ENCODE peak calls at places on chromosomes 6 and 20, in seven cellular contexts. T is endothelial cell of umbilical vein; X is body of pancreas; V is left lung; R is uterus; H is naive thymus-derived CD4-positive, alpha-beta T cell; E is pancreas. F is an unnamed sample.

GRCh38 chr20:5621305-5621704 is 128.9 kb upstream of the SHLD1 start:
- DNase-seq in T (peak; percentile 64), X (peak; percentile 71), V (no peak), R (no peak), H (no peak), E (peak; percentile 60), F (peak; percentile 91)

GRCh38 chr6:91704531-91704930 is 1117.7 kb upstream of the MAP3K7 start:
- DNase-seq in T (no peak), X (no peak), V (no peak), R (no peak), H (no peak), E (no peak), F (no peak)

GRCh38 chr6:88573971-88574370 is 389.4 kb downstream of the RNGTT start:
- DNase-seq in T (no peak), X (no peak), V (no peak), R (no peak), H (no peak), E (no peak), F (peak; percentile 34)

GRCh38 chr6:151014404-151015150 is 149.1 kb downstream of the MTHFD1L start:
- DNase-seq in T (peak; percentile 80), X (peak; percentile 87), V (peak; percentile 72), R (peak; percentile 76), H (peak; percentile 43), E (peak; percentile 83), F (peak; percentile 64)

GRCh38 chr6:36980876-36981619 is 4.9 kb downstream of the MTCH1 start:
- DNase-seq in T (no peak), X (no peak), V (no peak), R (no peak), H (no peak), E (no peak), F (no peak)

GRCh38 chr6:140915001-140915950 is 1217.4 kb upstream of the GJE1 start:
- DNase-seq in T (no peak), X (no peak), V (no peak), R (no peak), H (no peak), E (no peak), F (peak; percentile 47)

GRCh38 chr6:168370310-168370991 is 50.9 kb upstream of the DACT2 start:
- DNase-seq in T (no peak), X (peak; percentile 79), V (peak; percentile 52), R (peak; percentile 84), H (peak; percentile 29), E (peak; percentile 96), F (peak; percentile 69)

GRCh38 chr20:63979549-63980316 is at the start of gene SAMD10:
- DNase-seq in T (peak; percentile 35), X (peak; percentile 56), V (peak; percentile 56), R (peak; percentile 33), H (peak; percentile 59), E (peak; percentile 80), F (no peak)

GRCh38 chr20:21981607-21982344 is 276.3 kb downstream of the PAX1 start:
- DNase-seq in T (no peak), X (no peak), V (no peak), R (no peak), H (no peak), E (no peak), F (no peak)

GRCh38 chr6:5142131-5142530 is 57.0 kb downstream of the PPP1R3G start:
- DNase-seq in T (no peak), X (no peak), V (no peak), R (no peak), H (no peak), E (no peak), F (no peak)

GRCh38 chr20:52484438-52484837 is 292.9 kb upstream of the ZFP64 start:
- DNase-seq in T (no peak), X (no peak), V (no peak), R (no peak), H (no peak), E (no peak), F (no peak)

GRCh38 chr20:47675190-47676142 is 109.8 kb downstream of the SULF2 start:
- DNase-seq in T (no peak), X (no peak), V (no peak), R (no peak), H (no peak), E (peak; percentile 40), F (no peak)

GRCh38 chr20:60728705-60729104 is 523.4 kb upstream of the CDH4 start:
- DNase-seq in T (no peak), X (no peak), V (no peak), R (no peak), H (no peak), E (no peak), F (no peak)
- H3K9me3 ChIP-seq in T (peaks cover 13% of the 10 kb centered on the region), X (no peaks in the 10 kb centered on the region), V (peaks cover 9% of the 10 kb centered on the region), R (no peaks in the 10 kb centered on the region), H (no peaks in the 10 kb centered on the region), E (no peaks in the 10 kb centered on the region), F (no peaks in the 10 kb centered on the region)

GRCh38 chr20:10268636-10269035 is 50.0 kb downstream of the SNAP25 start:
- DNase-seq in T (no peak), X (no peak), V (no peak), R (no peak), H (no peak), E (no peak), F (no peak)

GRCh38 chr20:10263385-10264165 is 44.9 kb downstream of the SNAP25 start:
- DNase-seq in T (no peak), X (no peak), V (no peak), R (no peak), H (no peak), E (no peak), F (no peak)

GRCh38 chr20:10260316-10260715 is 41.7 kb downstream of the SNAP25 start:
- DNase-seq in T (no peak), X (no peak), V (no peak), R (no peak), H (no peak), E (no peak), F (no peak)

GRCh38 chr20:10261702-10262101 is 43.1 kb downstream of the SNAP25 start:
- DNase-seq in T (no peak), X (no peak), V (no peak), R (no peak), H (no peak), E (no peak), F (no peak)

GRCh38 chr20:10264166-10264558 is 45.5 kb downstream of the SNAP25 start:
- DNase-seq in T (no peak), X (no peak), V (no peak), R (no peak), H (no peak), E (no peak), F (no peak)
- H3K9me3 ChIP-seq in T (no peaks in the 10 kb centered on the region), X (no peaks in the 10 kb centered on the region), V (no peaks in the 10 kb centered on the region), R (no peaks in the 10 kb centered on the region), H (no peaks in the 10 kb centered on the region), E (no peaks in the 10 kb centered on the region), F (no peaks in the 10 kb centered on the region)

GRCh38 chr6:106807946-106808611 is 166.4 kb downstream of the CD24 start:
- DNase-seq in T (no peak), X (no peak), V (no peak), R (no peak), H (no peak), E (no peak), F (no peak)
- H3K9me3 ChIP-seq in T (no peaks in the 10 kb centered on the region), X (peaks cover 2% of the 10 kb centered on the region), V (peaks cover 59% of the 10 kb centered on the region), R (no peaks in the 10 kb centered on the region), H (peaks cover 36% of the 10 kb centered on the region), E (no peaks in the 10 kb centered on the region), F (peaks cover 7% of the 10 kb centered on the region)

GRCh38 chr20:56001890-56002289 is 3.4 kb downstream of the CBLN4 start:
- DNase-seq in T (no peak), X (no peak), V (no peak), R (no peak), H (no peak), E (no peak), F (no peak)

GRCh38 chr20:56005389-56005715 is at the start of gene CBLN4:
- DNase-seq in T (no peak), X (no peak), V (no peak), R (no peak), H (no peak), E (peak; percentile 58), F (no peak)

GRCh38 chr20:56003111-56003800 is 2.1 kb downstream of the CBLN4 start:
- DNase-seq in T (no peak), X (no peak), V (no peak), R (no peak), H (no peak), E (peak; percentile 59), F (no peak)

GRCh38 chr20:56004611-56005388 is 519 bp downstream of the CBLN4 start:
- DNase-seq in T (no peak), X (no peak), V (no peak), R (no peak), H (no peak), E (peak; percentile 58), F (no peak)

GRCh38 chr20:56003966-56004365 is 1.4 kb downstream of the CBLN4 start:
- DNase-seq in T (no peak), X (peak; percentile 27), V (no peak), R (no peak), H (no peak), E (peak; percentile 81), F (no peak)
- H3K9me3 ChIP-seq in T (peaks cover 2% of the 10 kb centered on the region), X (no peaks in the 10 kb centered on the region), V (no peaks in the 10 kb centered on the region), R (no peaks in the 10 kb centered on the region), H (peaks cover 3% of the 10 kb centered on the region), E (no peaks in the 10 kb centered on the region), F (no peaks in the 10 kb centered on the region)

DNA sequence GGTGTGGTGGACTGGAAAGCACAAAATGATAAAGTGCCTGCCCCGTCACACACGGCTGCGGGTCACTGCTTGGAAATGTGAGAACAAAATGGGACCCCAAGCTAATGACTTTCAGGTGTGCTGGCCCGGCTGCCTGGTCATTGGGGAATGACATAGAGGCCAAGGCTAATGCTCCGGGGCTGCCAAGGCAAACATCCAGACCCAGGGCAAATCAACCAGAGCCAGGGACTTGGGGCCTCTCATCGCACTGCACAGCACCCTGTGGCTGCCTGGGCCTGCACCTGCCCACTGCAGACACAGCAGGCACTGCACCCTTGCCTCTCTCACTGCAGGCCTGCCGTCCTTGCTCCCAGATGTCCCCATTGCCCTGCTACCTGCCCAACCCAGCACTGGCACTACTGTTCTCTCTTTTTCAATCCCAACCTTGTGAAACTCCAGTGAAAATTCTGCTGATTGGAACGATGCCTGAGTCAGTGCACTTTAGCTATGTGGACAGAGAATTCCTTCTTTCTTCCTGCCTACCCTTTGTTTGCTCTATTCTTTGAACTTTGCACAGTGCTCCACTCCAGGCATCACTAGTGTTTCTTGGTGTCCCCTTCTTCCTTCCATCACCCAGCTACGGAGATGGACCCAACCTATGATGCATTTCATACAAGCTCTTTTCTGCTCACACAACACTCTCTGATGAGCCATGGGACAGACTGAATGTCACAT is 849.5 kb downstream of the MAFB start:
- DNase-seq in T (no peak), X (no peak), V (no peak), R (no peak), H (no peak), E (no peak), F (no peak)
- H3K9me3 ChIP-seq in T (no peaks in the 10 kb centered on the region), X (no peaks in the 10 kb centered on the region), V (no peaks in the 10 kb centered on the region), R (no peaks in the 10 kb centered on the region), H (no peaks in the 10 kb centered on the region), E (no peaks in the 10 kb centered on the region), F (no peaks in the 10 kb centered on the region)

GRCh38 chr6:165458134-165458533 is 148.7 kb upstream of the C6orf118 start:
- DNase-seq in T (no peak), X (no peak), V (no peak), R (no peak), H (no peak), E (no peak), F (no peak)
- H3K9me3 ChIP-seq in T (no peaks in the 10 kb centered on the region), X (no peaks in the 10 kb centered on the region), V (peaks cover 10% of the 10 kb centered on the region), R (peaks cover 3% of the 10 kb centered on the region), H (peaks cover 3% of the 10 kb centered on the region), E (no peaks in the 10 kb centered on the region), F (no peaks in the 10 kb centered on the region)

GRCh38 chr6:19107468-19107867 is 720.3 kb downstream of the RNF144B start:
- DNase-seq in T (no peak), X (no peak), V (no peak), R (no peak), H (no peak), E (no peak), F (no peak)
- H3K9me3 ChIP-seq in T (no peaks in the 10 kb centered on the region), X (no peaks in the 10 kb centered on the region), V (peaks cover 38% of the 10 kb centered on the region), R (no peaks in the 10 kb centered on the region), H (no peaks in the 10 kb centered on the region), E (no peaks in the 10 kb centered on the region), F (no peaks in the 10 kb centered on the region)

F was measured in SJCRH30.